ENCODE peak calls at places on chromosomes 3 and 15, in four cellular contexts. U, X, S and C are unnamed samples.

GRCh38 chr3:11556851-11557644 is 86.7 kb downstream of the VGLL4 start:
- DNase-seq in U (no peak), X (no peak), S (no peak), C (no peak)

GRCh38 chr15:29534378-29534777 is 264.8 kb upstream of the NSMCE3 start:
- DNase-seq in U (no peak), X (no peak), S (no peak), C (no peak)

GRCh38 chr15:74042603-74043424 is 39.5 kb downstream of the GOLGA6A start:
- DNase-seq in U (no peak), X (no peak), S (no peak), C (no peak)

GRCh38 chr3:178754852-178755510 is 218.7 kb downstream of the KCNMB2 start:
- DNase-seq in U (no peak), X (no peak), S (no peak), C (no peak)

GRCh38 chr3:158105710-158106438 is at the start of gene SHOX2:
- DNase-seq in U (no peak), X (no peak), S (peak), C (peak)

GRCh38 chr15:78229431-78230406 is 4.6 kb downstream of the ACSBG1 start:
- DNase-seq in U (no peak), X (no peak), S (no peak), C (no peak)

GRCh38 chr15:39969871-39970270 is 36.0 kb downstream of the EIF2AK4 start:
- DNase-seq in U (no peak), X (no peak), S (no peak), C (no peak)

GRCh38 chr3:150370129-150370602 is 37.9 kb upstream of the TSC22D2 start:
- DNase-seq in U (peak), X (no peak), S (peak), C (peak)

GRCh38 chr3:112629425-112629824 is 11.5 kb downstream of the CCDC80 start:
- DNase-seq in U (no peak), X (no peak), S (peak), C (peak)

GRCh38 chr3:171219258-171219657 is 192.7 kb upstream of the SLC2A2 start:
- DNase-seq in U (no peak), X (no peak), S (no peak), C (no peak)

GRCh38 chr3:73885862-73886261 is 261.1 kb upstream of the PDZRN3 start:
- DNase-seq in U (no peak), X (no peak), S (no peak), C (no peak)
- TF ChIP-seq FOXM1 in U (no peak), X (no peak), S (no peak), C (no peak)

GRCh38 chr15:76711351-76711827 is 193.8 kb downstream of the SCAPER start:
- DNase-seq in U (no peak), X (peak), S (no peak), C (no peak)

GRCh38 chr15:76718863-76719262 is 186.3 kb downstream of the SCAPER start:
- DNase-seq in U (no peak), X (no peak), S (no peak), C (no peak)

DNA sequence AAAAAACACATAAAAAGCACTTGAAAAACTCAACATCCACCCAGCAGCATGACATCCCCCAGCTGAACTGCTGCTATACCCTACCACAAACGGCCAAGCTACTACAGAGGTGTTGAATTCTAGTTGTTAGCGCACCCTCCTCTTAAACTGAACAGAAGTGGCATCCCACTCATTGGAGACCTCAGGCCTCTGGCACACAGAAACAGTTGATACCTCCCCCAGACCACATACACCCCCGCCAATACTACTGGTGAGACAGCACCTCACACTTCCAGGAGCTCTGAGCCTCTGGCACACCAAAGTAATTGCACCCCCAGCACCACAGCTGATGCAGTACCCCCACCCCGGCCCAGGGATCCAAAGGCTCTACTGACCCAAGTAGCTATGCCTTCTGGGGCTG is 190.2 kb downstream of the SCAPER start:
- DNase-seq in U (no peak), X (no peak), S (no peak), C (no peak)
- TF ChIP-seq SP1 in U (no peak), X (no peak), S (no peak), C (no peak)

DNA sequence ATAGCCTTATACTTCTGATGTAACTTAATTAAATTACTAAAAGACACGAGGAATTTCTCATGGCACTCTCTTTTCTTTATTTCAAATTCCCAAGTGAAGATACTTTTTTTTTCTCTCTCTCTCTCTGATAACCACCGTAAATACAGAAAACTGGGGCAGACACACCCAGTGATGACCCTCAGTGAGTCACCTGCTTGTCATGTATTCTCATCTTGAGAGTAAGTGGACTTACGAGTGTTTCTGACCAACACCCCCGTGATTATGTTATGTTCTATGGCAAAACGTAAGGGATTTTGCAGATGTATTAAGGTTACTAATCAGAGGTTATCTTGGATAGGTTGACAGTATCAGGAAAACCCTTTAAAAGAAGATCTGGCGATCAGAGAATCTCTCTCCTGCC is 348.8 kb upstream of the ZNF717 start:
- DNase-seq in U (no peak), X (no peak), S (no peak), C (no peak)
- TF ChIP-seq FOXM1 in U (no peak), X (no peak), S (no peak), C (no peak)

GRCh38 chr3:78762121-78762520 is 1005.7 kb downstream of the ROBO1 start:
- DNase-seq in U (no peak), X (no peak), S (no peak), C (no peak)

GRCh38 chr3:78754066-78754743 is 1013.6 kb downstream of the ROBO1 start:
- DNase-seq in U (peak), X (no peak), S (no peak), C (no peak)

GRCh38 chr3:78757734-78758133 is 1010.1 kb downstream of the ROBO1 start:
- DNase-seq in U (no peak), X (no peak), S (no peak), C (no peak)
- TF ChIP-seq SP1 in U (no peak), X (no peak), S (no peak), C (no peak)

GRCh38 chr3:194310516-194310915 is 40.6 kb downstream of the CPN2 start:
- DNase-seq in U (no peak), X (no peak), S (no peak), C (no peak)

GRCh38 chr3:194311000-194311399 is 40.1 kb downstream of the CPN2 start:
- DNase-seq in U (no peak), X (no peak), S (no peak), C (no peak)

GRCh38 chr3:194308635-194309213 is 42.4 kb downstream of the CPN2 start:
- DNase-seq in U (no peak), X (peak), S (no peak), C (no peak)

GRCh38 chr3:194312186-194312742 is 38.9 kb downstream of the CPN2 start:
- DNase-seq in U (no peak), X (no peak), S (no peak), C (no peak)

DNA sequence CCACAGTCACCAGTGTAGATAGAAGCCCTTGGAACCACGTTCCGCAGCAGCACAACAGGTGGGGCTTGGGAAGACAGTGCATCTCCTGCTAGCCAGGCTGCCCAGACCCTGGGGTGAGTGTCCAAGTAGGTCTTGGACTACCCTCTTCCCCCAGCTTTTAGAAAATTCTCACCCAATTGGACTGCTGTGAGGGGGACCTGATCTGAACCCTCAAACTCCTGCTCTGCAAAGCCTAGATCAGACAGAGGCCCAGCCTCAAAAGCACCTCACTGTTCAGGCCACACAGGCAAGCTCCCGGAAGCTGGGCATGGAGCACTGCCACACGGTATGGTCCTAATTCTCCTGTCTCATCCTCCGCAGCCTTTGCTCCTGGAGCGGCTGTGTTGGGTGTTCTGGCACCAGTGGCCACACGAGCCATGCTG is 41.1 kb downstream of the CPN2 start:
- DNase-seq in U (no peak), X (no peak), S (no peak), C (no peak)
- TF ChIP-seq FOXM1 in U (no peak), X (no peak), S (no peak), C (no peak)

GRCh38 chr3:14811733-14812132 is 7.0 kb upstream of the FGD5 start:
- DNase-seq in U (no peak), X (no peak), S (no peak), C (no peak)

GRCh38 chr3:14808502-14809266 is 10.1 kb upstream of the FGD5 start:
- DNase-seq in U (no peak), X (no peak), S (no peak), C (no peak)

GRCh38 chr3:14812196-14812785 is 6.5 kb upstream of the FGD5 start:
- DNase-seq in U (no peak), X (no peak), S (no peak), C (no peak)

GRCh38 chr3:14810795-14811661 is 7.7 kb upstream of the FGD5 start:
- DNase-seq in U (no peak), X (no peak), S (no peak), C (no peak)

DNA sequence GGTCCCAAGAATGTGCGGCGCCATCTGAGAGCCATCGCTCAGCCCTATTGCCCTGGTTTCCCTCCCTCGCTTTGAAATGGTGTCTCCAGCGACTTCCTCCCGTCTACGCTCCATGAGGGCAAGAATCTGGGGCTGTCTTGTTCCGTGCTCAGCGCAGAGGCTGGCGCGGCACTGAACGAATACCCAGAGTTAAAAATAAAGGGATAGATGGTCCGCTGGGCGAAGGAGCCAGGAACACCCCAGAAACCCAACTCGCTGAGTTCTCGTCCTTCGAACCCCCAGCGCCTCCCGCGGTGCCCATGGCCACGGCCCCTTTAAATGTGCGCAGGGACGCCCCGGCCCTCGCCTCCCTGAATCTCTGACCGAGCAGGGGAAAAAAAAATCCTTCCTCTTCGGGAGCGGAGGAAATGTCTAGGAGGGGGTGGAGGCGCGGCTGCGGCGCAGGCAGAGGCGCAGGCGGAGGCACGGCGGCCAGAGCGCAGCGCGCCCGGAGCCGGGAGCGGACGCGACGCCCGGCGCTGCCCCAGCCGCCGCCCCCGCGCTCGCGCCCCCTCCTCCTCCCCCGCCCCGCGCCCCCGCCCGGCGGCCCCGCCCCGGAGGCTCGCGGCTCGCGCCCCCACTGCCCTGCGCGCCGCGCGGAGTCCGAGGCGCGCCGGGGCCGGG is 8.6 kb upstream of the FGD5 start:
- DNase-seq in U (no peak), X (no peak), S (no peak), C (peak)
- TF ChIP-seq SP1 in U (no peak), X (no peak), S (no peak), C (no peak)

GRCh38 chr3:57518276-57518914 is 25.7 kb downstream of the DNAH12 start:
- DNase-seq in U (no peak), X (no peak), S (no peak), C (no peak)
- TF ChIP-seq FOXM1 in U (no peak), X (no peak), S (no peak), C (no peak)

DNA sequence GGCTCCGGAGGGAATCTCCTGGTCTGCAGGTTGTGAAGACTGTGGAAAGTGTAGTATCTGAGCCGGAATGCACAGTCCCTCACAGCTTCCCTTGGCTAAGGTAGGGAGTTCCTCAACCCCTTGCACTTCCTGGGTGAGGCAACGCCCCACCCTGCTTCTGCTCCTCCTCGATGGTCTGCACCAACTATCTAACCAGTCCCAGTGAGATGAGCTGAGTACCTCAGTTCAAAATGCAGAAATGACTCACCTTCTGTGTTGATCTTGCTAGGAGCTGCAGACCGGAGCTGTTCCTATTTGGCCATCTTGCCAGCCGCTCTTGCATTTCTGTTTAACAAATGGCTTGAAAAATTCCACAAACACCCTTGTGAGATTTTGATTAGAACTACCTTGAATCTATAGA is 156.1 kb downstream of the STXBP5L start:
- DNase-seq in U (peak), X (no peak), S (no peak), C (no peak)
- TF ChIP-seq SP1 in U (no peak), X (no peak), S (no peak), C (no peak)

GRCh38 chr15:66881173-66881905 is 179.3 kb downstream of the SMAD6 start:
- DNase-seq in U (no peak), X (no peak), S (no peak), C (no peak)
- TF ChIP-seq FOXM1 in U (no peak), X (no peak), S (no peak), C (no peak)